ENCODE peak calls at places on chromosomes 4 and X, in four cellular contexts. D is IMR-90, X is GM12878, K is K562. W is an unnamed sample.

GRCh38 chr4:184328022-184328736 is 110.5 kb upstream of the ENPP6 start:
- DNase-seq in K (no peak), D (no peak), X (peak), W (no peak)

GRCh38 chrX:30971761-30972603 is 82.9 kb upstream of the TAB3 start:
- DNase-seq in D (peak), X (no peak), K (peak), W (peak)

GRCh38 chr4:26692014-26692726 is 108.3 kb downstream of the TBC1D19 start:
- DNase-seq in K (peak), D (peak), X (no peak), W (no peak)

GRCh38 chrX:37844622-37845021 is 2.7 kb downstream of the DYNLT3 start:
- DNase-seq in X (no peak), D (no peak), K (no peak), W (no peak)

GRCh38 chr4:147617173-147617840 is at the start of gene TMEM184C:
- DNase-seq in K (peak), X (peak), D (peak), W (peak)

GRCh38 chrX:17042046-17042445 is 95.6 kb downstream of the REPS2 start:
- DNase-seq in X (no peak), D (no peak), K (no peak), W (no peak)

GRCh38 chrX:31572396-31572795 is 500.6 kb upstream of the FTHL17 start:
- DNase-seq in K (no peak), X (no peak), D (no peak), W (no peak)

GRCh38 chrX:27565992-27566391 is 24.2 kb upstream of the DCAF8L2 start:
- DNase-seq in D (peak), X (no peak), K (no peak), W (peak)

GRCh38 chr4:81482344-81482743 is 10.6 kb upstream of the RASGEF1B start:
- DNase-seq in D (no peak), X (no peak), K (no peak), W (no peak)

DNA sequence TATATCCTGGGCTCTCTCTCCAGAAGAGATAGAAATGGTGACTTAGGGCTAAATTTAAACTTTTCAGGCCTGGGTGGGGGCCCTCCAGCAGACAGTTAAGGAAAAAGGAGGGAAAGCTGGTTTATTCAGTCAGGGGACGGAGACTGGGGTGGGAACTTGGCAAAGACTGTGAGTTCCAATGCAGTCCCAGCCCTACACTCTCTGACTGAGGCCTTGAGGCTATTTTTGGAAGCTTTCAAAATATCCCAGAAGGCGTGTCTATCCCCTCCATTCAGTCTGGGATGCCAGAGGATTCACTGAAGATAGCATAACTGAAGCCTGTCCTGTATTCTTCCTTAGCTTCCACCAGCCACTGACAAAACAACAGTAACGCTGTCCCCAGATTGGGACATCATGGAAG is 32.1 kb upstream of the MSN start:
- DNase-seq in D (no peak), X (no peak), K (no peak), W (no peak)
- H3K27ac ChIP-seq in D (no peak), X (no peak), K (no peak), W (no peak)

GRCh38 chr4:118265312-118266144 is 87.3 kb downstream of the PRSS12 start:
- DNase-seq in D (no peak), X (no peak), K (no peak), W (no peak)

GRCh38 chr4:118268780-118269179 is 84.0 kb downstream of the PRSS12 start:
- DNase-seq in D (no peak), X (no peak), K (no peak), W (no peak)

GRCh38 chr4:118271788-118272187 is 81.0 kb downstream of the PRSS12 start:
- DNase-seq in X (no peak), D (no peak), K (no peak), W (no peak)

GRCh38 chr4:118273642-118274041 is 79.2 kb downstream of the PRSS12 start:
- DNase-seq in K (no peak), D (no peak), X (no peak), W (no peak)

GRCh38 chr4:118270492-118270891 is 82.3 kb downstream of the PRSS12 start:
- DNase-seq in X (no peak), D (peak), K (peak), W (peak)
- TF ChIP-seq FOS in X (no peak), D (no peak), K (no peak), W (no peak)

DNA sequence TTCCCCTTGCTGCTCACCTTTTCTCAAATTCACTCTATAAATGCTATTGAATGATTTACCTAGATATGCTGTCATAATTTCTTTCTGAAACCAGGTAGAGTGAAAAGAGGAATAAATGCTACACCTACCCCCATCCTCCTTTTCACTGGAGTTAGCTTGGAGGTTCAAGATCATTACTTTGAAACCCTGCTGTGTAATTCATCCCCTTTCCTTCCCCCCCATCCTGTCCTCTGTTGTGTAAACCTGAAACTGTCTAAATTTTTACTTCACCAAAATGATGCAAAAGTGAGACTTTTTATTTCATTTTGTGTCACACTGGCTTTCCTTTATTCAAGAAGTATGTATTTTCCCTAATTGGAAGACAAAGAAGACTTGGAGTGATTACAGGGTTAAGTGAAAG is 5.4 kb downstream of the ZCCHC18 start:
- DNase-seq in D (no peak), K (no peak), X (no peak), W (no peak)
- H3K27ac ChIP-seq in D (no peak), K (no peak), X (no peak), W (no peak)

GRCh38 chr4:177185579-177185978 is 124.1 kb upstream of the NEIL3 start:
- DNase-seq in K (no peak), X (no peak), D (no peak), W (no peak)

GRCh38 chr4:177182728-177183127 is 126.9 kb upstream of the NEIL3 start:
- DNase-seq in D (peak), K (no peak), X (no peak), W (no peak)

GRCh38 chr4:177177446-177178160 is 132.1 kb upstream of the NEIL3 start:
- DNase-seq in X (no peak), D (peak), K (no peak), W (no peak)

GRCh38 chr4:177185151-177185550 is 124.5 kb upstream of the NEIL3 start:
- DNase-seq in K (no peak), D (peak), X (no peak), W (no peak)

GRCh38 chr4:177182156-177182555 is 127.5 kb upstream of the NEIL3 start:
- DNase-seq in X (no peak), K (no peak), D (peak), W (no peak)
- TF ChIP-seq FOS in X (no peak), K (no peak), D (no peak), W (no peak)